ENCODE peak calls at places on chromosomes 16 and 17, in nine cellular contexts. V is fibroblast of pulmonary artery; M is kidney tubule cell; O is myocyte; S is H1; F is right cardiac atrium; E is activated T-cell treated with anti-CD3 and anti-CD28 coated beads, Interleukin-2, amount 50 U/mL, for 4 hours; G is SW 1271; J is uterus. T is an unnamed sample.

GRCh38 chr16:70679653-70680494 is 6.0 kb downstream of the MTSS2 start:
- DNase-seq in V (no peak), M (no peak), O (no peak), S (peak; percentile 84), F (peak; percentile 76), E (no peak), G (no peak), J (no peak), T (no peak)

GRCh38 chr17:17605747-17606083 is 14.2 kb upstream of the PEMT start:
- DNase-seq in V (no peak), M (no peak), O (peak; percentile 40), S (no peak), F (no peak), E (no peak), G (no peak), J (no peak), T (no peak)

GRCh38 chr17:65627892-65628622 is 66.6 kb upstream of the AXIN2 start:
- DNase-seq in V (peak; percentile 26), M (peak; percentile 73), O (peak; percentile 97), S (no peak), F (no peak), E (no peak), G (no peak), J (peak; percentile 63), T (peak; percentile 78)

GRCh38 chr16:27220527-27220926 is 17.2 kb downstream of the KDM8 start:
- DNase-seq in V (no peak), M (no peak), O (no peak), S (no peak), F (no peak), E (no peak), G (no peak), J (no peak), T (no peak)

GRCh38 chr17:79750650-79751545 is 20.2 kb downstream of the ENPP7 start:
- DNase-seq in V (no peak), M (no peak), O (no peak), S (no peak), F (no peak), E (no peak), G (no peak), J (no peak), T (no peak)

GRCh38 chr17:43881758-43882505 is 25.4 kb downstream of the MPP2 start:
- DNase-seq in V (no peak), M (no peak), O (no peak), S (no peak), F (no peak), E (no peak), G (no peak), J (no peak), T (no peak)

GRCh38 chr16:56892705-56893104 is 27.7 kb downstream of the SLC12A3 start:
- DNase-seq in V (no peak), M (no peak), O (no peak), S (no peak), F (peak; percentile 21), E (no peak), G (no peak), J (no peak), T (no peak)

GRCh38 chr16:11488304-11488703 is 98.4 kb downstream of the LITAF start:
- DNase-seq in V (no peak), M (no peak), O (no peak), S (no peak), F (no peak), E (no peak), G (no peak), J (no peak), T (no peak)

GRCh38 chr16:55698331-55698730 is 42.5 kb downstream of the SLC6A2 start:
- DNase-seq in V (no peak), M (no peak), O (no peak), S (no peak), F (no peak), E (no peak), G (no peak), J (no peak), T (no peak)

GRCh38 chr16:8908779-8909468 is 26.8 kb downstream of the LITAFD start:
- DNase-seq in V (no peak), M (no peak), O (peak; percentile 26), S (no peak), F (no peak), E (no peak), G (no peak), J (no peak), T (no peak)

GRCh38 chr17:40086150-40087044 is 14.0 kb downstream of the NR1D1 start:
- DNase-seq in V (peak; percentile 56), M (peak; percentile 33), O (peak; percentile 65), S (peak; percentile 94), F (peak; percentile 86), E (peak; percentile 62), G (no peak), J (peak; percentile 57), T (peak; percentile 52)

GRCh38 chr17:28324776-28325175 is 5.8 kb downstream of the TMEM97 start:
- DNase-seq in V (no peak), M (no peak), O (no peak), S (no peak), F (no peak), E (no peak), G (no peak), J (no peak), T (no peak)

GRCh38 chr17:31414590-31414918 is 23.1 kb downstream of the RAB11FIP4 start:
- DNase-seq in V (no peak), M (no peak), O (no peak), S (no peak), F (no peak), E (no peak), G (no peak), J (no peak), T (no peak)

GRCh38 chr17:62892870-62893338 is 73.1 kb upstream of the TANC2 start:
- DNase-seq in V (peak; percentile 87), M (peak; percentile 96), O (no peak), S (no peak), F (no peak), E (no peak), G (no peak), J (no peak), T (peak; percentile 29)

GRCh38 chr16:57810197-57811024 is 8.1 kb upstream of the KIFC3 start:
- DNase-seq in V (peak; percentile 88), M (peak; percentile 98), O (peak; percentile 94), S (no peak), F (peak; percentile 89), E (peak; percentile 64), G (peak; percentile 77), J (peak; percentile 76), T (peak; percentile 98)

GRCh38 chr17:50182783-50183438 is 17.1 kb downstream of the SGCA start:
- DNase-seq in V (no peak), M (no peak), O (peak; percentile 31), S (no peak), F (no peak), E (no peak), G (no peak), J (no peak), T (no peak)

GRCh38 chr16:88284626-88285513 is 97.9 kb upstream of the ZNF469 start:
- DNase-seq in V (no peak), M (no peak), O (peak; percentile 88), S (no peak), F (peak; percentile 39), E (no peak), G (no peak), J (no peak), T (no peak)

GRCh38 chr16:24102120-24102740 is 153.9 kb upstream of the CACNG3 start:
- DNase-seq in V (no peak), M (no peak), O (no peak), S (no peak), F (no peak), E (no peak), G (no peak), J (no peak), T (no peak)

GRCh38 chr17:78925662-78926555 is 722 bp upstream of the TIMP2 start:
- DNase-seq in V (peak; percentile 86), M (no peak), O (peak; percentile 41), S (peak; percentile 68), F (peak; percentile 95), E (no peak), G (no peak), J (peak; percentile 95), T (peak; percentile 42)

GRCh38 chr17:75572713-75573539 is 14.7 kb upstream of the MYO15B start:
- DNase-seq in V (no peak), M (no peak), O (no peak), S (no peak), F (peak; percentile 47), E (no peak), G (no peak), J (no peak), T (no peak)

GRCh38 chr16:945271-946047 is 25.3 kb downstream of the LMF1 start:
- DNase-seq in V (no peak), M (no peak), O (no peak), S (no peak), F (no peak), E (no peak), G (no peak), J (no peak), T (no peak)

GRCh38 chr16:28196331-28196987 is 15.3 kb downstream of the XPO6 start:
- DNase-seq in V (no peak), M (no peak), O (no peak), S (no peak), F (no peak), E (no peak), G (no peak), J (no peak), T (no peak)

GRCh38 chr17:20189322-20189721 is 180.2 kb downstream of the SPECC1 start:
- DNase-seq in V (peak; percentile 14), M (peak; percentile 47), O (peak; percentile 87), S (no peak), F (no peak), E (no peak), G (no peak), J (no peak), T (peak; percentile 34)

GRCh38 chr17:38608648-38609047 is 2.9 kb upstream of the SRCIN1 start:
- DNase-seq in V (no peak), M (no peak), O (no peak), S (peak; percentile 68), F (no peak), E (no peak), G (no peak), J (no peak), T (no peak)

T was measured in ACHN.